ENCODE peak calls at places on chromosomes 6 and 20, in six cellular contexts. C is HCT116, B is caudate nucleus, E is ascending aorta, W is neural progenitor cell, H is IMR-90. N is an unnamed sample.

GRCh38 chr6:47655719-47656595 is 42.4 kb upstream of the ADGRF4 start:
- DNase-seq in C (peak; percentile 62), B (peak; percentile 2), E (no peak), W (peak; percentile 50), H (no peak), N (no peak)

GRCh38 chr6:169960531-169960890 is 209.1 kb downstream of the ERMARD start:
- DNase-seq in C (no peak), B (no peak), E (no peak), W (no peak), H (no peak), N (no peak)

GRCh38 chr20:4130404-4131189 is 115.2 kb upstream of the RNF24 start:
- DNase-seq in C (no peak), B (no peak), E (no peak), W (no peak), H (peak; percentile 72), N (no peak)

GRCh38 chr20:10842116-10842515 is 168.3 kb upstream of the JAG1 start:
- DNase-seq in C (no peak), B (no peak), E (no peak), W (no peak), H (no peak), N (no peak)

GRCh38 chr6:95087394-95088097 is 489.8 kb upstream of the MANEA start:
- DNase-seq in C (peak; percentile 50), B (peak; percentile 1), E (no peak), W (no peak), H (peak; percentile 94), N (no peak)

GRCh38 chr6:156848123-156848522 is 70.9 kb downstream of the ARID1B start:
- DNase-seq in C (no peak), B (no peak), E (no peak), W (no peak), H (no peak), N (no peak)

GRCh38 chr6:125812394-125813231 is 21.9 kb downstream of the NCOA7 start:
- DNase-seq in C (no peak), B (no peak), E (no peak), W (no peak), H (peak; percentile 98), N (no peak)

GRCh38 chr6:14254505-14254904 is 136.9 kb downstream of the CD83 start:
- DNase-seq in C (no peak), B (no peak), E (no peak), W (no peak), H (no peak), N (no peak)

GRCh38 chr20:42837456-42837855 is 352.2 kb downstream of the PTPRT start:
- DNase-seq in C (no peak), B (no peak), E (no peak), W (no peak), H (no peak), N (no peak)

GRCh38 chr6:155351273-155352129 is 37.2 kb upstream of the TFB1M start:
- DNase-seq in C (no peak), B (no peak), E (no peak), W (no peak), H (no peak), N (no peak)

GRCh38 chr6:143962644-143962929 is 45.5 kb downstream of the PLAGL1 start:
- DNase-seq in C (no peak), B (no peak), E (no peak), W (peak; percentile 87), H (peak; percentile 52), N (no peak)

GRCh38 chr6:150102750-150103270 is 33.9 kb upstream of the ULBP3 start:
- DNase-seq in C (no peak), B (no peak), E (no peak), W (no peak), H (no peak), N (no peak)

GRCh38 chr6:30720738-30721197 is 616 bp downstream of the TUBB start:
- DNase-seq in C (no peak), B (peak; percentile 41), E (no peak), W (peak; percentile 87), H (peak; percentile 32), N (peak; percentile 57)

GRCh38 chr20:36684747-36685146 is 38.8 kb upstream of the SLA2 start:
- DNase-seq in C (no peak), B (no peak), E (no peak), W (no peak), H (no peak), N (no peak)

GRCh38 chr6:144725731-144726522 is 440.8 kb downstream of the UTRN start:
- DNase-seq in C (no peak), B (no peak), E (no peak), W (no peak), H (no peak), N (no peak)

GRCh38 chr6:7640607-7641577 is 50.9 kb downstream of the SNRNP48 start:
- DNase-seq in C (peak; percentile 29), B (no peak), E (no peak), W (no peak), H (peak; percentile 87), N (no peak)

GRCh38 chr6:167078745-167079144 is 44.2 kb upstream of the CCR6 start:
- DNase-seq in C (no peak), B (no peak), E (no peak), W (no peak), H (no peak), N (no peak)

GRCh38 chr20:3658019-3658707 is 5.0 kb downstream of the GFRA4 start:
- DNase-seq in C (no peak), B (no peak), E (no peak), W (no peak), H (no peak), N (no peak)

GRCh38 chr6:150492507-150492906 is 107.2 kb upstream of the PLEKHG1 start:
- DNase-seq in C (peak; percentile 51), B (no peak), E (no peak), W (no peak), H (no peak), N (no peak)

GRCh38 chr6:165227644-165228329 is 81.6 kb downstream of the C6orf118 start:
- DNase-seq in C (no peak), B (no peak), E (no peak), W (no peak), H (no peak), N (no peak)

GRCh38 chr20:6909608-6910007 is 142.1 kb downstream of the BMP2 start:
- DNase-seq in C (no peak), B (no peak), E (no peak), W (no peak), H (no peak), N (no peak)

GRCh38 chr6:106974999-106975698 is 620 bp upstream of the CD24 start:
- DNase-seq in C (no peak), B (no peak), E (no peak), W (peak; percentile 83), H (no peak), N (no peak)

GRCh38 chr6:106973018-106973840 is 1.3 kb downstream of the CD24 start:
- DNase-seq in C (no peak), B (no peak), E (no peak), W (peak; percentile 74), H (no peak), N (no peak)

GRCh38 chr6:106972500-106972899 is 2.0 kb downstream of the CD24 start:
- DNase-seq in C (no peak), B (no peak), E (no peak), W (peak; percentile 83), H (no peak), N (no peak)

GRCh38 chr6:106974337-106974998 is at the start of gene CD24:
- DNase-seq in C (no peak), B (no peak), E (no peak), W (peak; percentile 89), H (no peak), N (no peak)

GRCh38 chr6:106973841-106974336 is 640 bp downstream of the CD24 start:
- DNase-seq in C (no peak), B (no peak), E (no peak), W (peak; percentile 80), H (no peak), N (no peak)
- H3K27ac ChIP-seq in C (no peak overlapping the region), B (peak overlapping the region; percentile 21), E (no peak overlapping the region), W (peak overlapping the region; percentile 83), H (no peak overlapping the region), N (no peak overlapping the region)

DNA sequence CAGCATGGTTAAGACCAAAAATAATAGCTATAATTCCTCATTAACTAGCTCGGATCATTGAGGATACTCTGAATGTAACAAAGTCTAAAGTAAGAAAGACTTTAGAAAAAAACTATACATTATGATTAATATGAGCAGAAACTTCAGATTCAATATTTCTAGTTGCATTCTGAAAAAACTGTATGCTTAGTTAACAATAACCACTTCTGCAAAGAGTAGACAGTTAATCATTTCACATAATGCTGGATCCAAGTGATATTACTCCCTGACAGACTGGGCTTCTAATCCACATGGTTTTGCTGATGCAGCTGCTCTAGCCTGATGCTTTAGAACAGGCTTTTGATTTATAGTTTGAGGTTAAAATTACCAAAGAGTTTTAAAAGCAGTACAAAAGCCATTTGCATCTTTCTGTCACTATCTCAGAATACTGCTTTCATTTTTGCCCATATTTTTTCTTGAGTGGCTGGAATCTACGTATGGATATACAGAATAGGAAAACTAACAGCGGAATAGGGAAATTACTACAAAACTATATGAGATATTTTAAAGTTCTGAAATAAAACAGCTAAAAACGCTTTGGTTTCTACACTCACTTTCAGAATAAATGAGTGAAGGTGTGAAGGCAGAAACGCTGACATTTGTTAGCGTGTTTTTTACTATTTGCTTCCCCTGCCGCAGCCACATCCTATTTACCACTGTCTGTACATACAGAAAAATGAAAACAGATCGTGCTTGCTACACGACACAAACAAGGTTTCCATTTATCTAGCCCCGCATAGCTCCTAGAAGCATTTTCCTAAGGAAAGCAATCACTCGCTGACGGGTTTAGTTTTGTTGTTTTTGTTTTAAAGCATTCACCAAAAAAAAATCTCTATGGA is 61.8 kb downstream of the METTL24 start:
- DNase-seq in C (no peak), B (no peak), E (no peak), W (no peak), H (no peak), N (no peak)
- H3K27ac ChIP-seq in C (no peak overlapping the region), B (no peak overlapping the region), E (no peak overlapping the region), W (no peak overlapping the region), H (no peak overlapping the region), N (no peak overlapping the region)

GRCh38 chr20:44693625-44694024 is 21.5 kb upstream of the CCN5 start:
- DNase-seq in C (no peak), B (no peak), E (no peak), W (no peak), H (no peak), N (no peak)

GRCh38 chr20:44694159-44694558 is 21.0 kb upstream of the CCN5 start:
- DNase-seq in C (no peak), B (no peak), E (no peak), W (no peak), H (no peak), N (no peak)

GRCh38 chr20:44692932-44693476 is 22.2 kb upstream of the CCN5 start:
- DNase-seq in C (peak; percentile 71), B (no peak), E (peak; percentile 86), W (no peak), H (peak; percentile 93), N (peak; percentile 71)

GRCh38 chr20:44696315-44696714 is 18.9 kb upstream of the CCN5 start:
- DNase-seq in C (no peak), B (no peak), E (no peak), W (no peak), H (no peak), N (no peak)

GRCh38 chr20:44695295-44696230 is 19.6 kb upstream of the CCN5 start:
- DNase-seq in C (no peak), B (no peak), E (no peak), W (no peak), H (peak; percentile 85), N (no peak)
- H3K27ac ChIP-seq in C (no peak overlapping the region), B (no peak overlapping the region), E (peak overlapping the region; percentile 94), W (no peak overlapping the region), H (peak overlapping the region; percentile 95), N (peak overlapping the region; percentile 84)

DNA sequence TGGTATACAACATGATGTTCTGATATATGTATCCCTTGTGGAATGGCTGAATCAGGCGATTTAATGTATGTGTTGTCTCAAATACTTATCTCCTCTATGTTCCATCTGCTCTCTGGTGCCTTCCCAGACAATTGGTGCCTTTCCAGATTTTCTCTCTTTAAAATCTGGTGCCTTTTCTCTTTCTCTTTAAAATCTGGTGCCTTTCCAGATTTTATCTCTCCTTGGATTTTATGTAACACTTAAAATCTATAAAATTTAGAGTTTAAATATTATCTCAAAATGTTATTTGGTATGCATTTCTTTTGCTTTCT is 116.3 kb downstream of the KIF13A start:
- DNase-seq in C (no peak), B (no peak), E (no peak), W (no peak), H (no peak), N (no peak)
- H3K27ac ChIP-seq in C (no peak overlapping the region), B (no peak overlapping the region), E (no peak overlapping the region), W (no peak overlapping the region), H (no peak overlapping the region), N (no peak overlapping the region)

N was measured in tibial nerve.